ENCODE peak calls at places on chromosomes 1 and 21, in six cellular contexts. P is H1, S is mesendoderm, W is IMR-90, J is mesenchymal stem cell, X is neuronal stem cell. K is an unnamed sample.

GRCh38 chr1:219990782-219991510 is 55.4 kb downstream of the EPRS1 start:
- DNase-seq in P (no peak), S (peak), W (peak), J (peak), X (peak), K (no peak)

GRCh38 chr1:155014709-155015508 is 12.3 kb downstream of the ZBTB7B start:
- DNase-seq in P (no peak), S (no peak), W (no peak), J (no peak), X (no peak), K (no peak)

GRCh38 chr1:232676307-232676706 is 46.4 kb upstream of the SIPA1L2 start:
- DNase-seq in P (no peak), S (no peak), W (no peak), J (no peak), X (no peak), K (no peak)

GRCh38 chr1:998905-999796 is 746 bp downstream of the HES4 start:
- DNase-seq in P (peak), S (peak), W (peak), J (peak), X (no peak), K (peak)

GRCh38 chr1:162702628-162703027 is 70.4 kb downstream of the DDR2 start:
- DNase-seq in P (no peak), S (no peak), W (no peak), J (no peak), X (no peak), K (no peak)

GRCh38 chr1:60823151-60823550 is 259.2 kb upstream of the NFIA start:
- DNase-seq in P (no peak), S (no peak), W (no peak), J (no peak), X (no peak), K (no peak)

GRCh38 chr21:36848875-36849274 is 117.6 kb downstream of the HLCS start:
- DNase-seq in P (no peak), S (no peak), W (no peak), J (no peak), X (no peak), K (no peak)

GRCh38 chr1:185348296-185348695 is 31.3 kb upstream of the IVNS1ABP start:
- DNase-seq in P (no peak), S (no peak), W (no peak), J (no peak), X (no peak), K (no peak)

GRCh38 chr1:71014110-71014509 is 33.5 kb downstream of the PTGER3 start:
- DNase-seq in P (no peak), S (no peak), W (no peak), J (no peak), X (no peak), K (no peak)

GRCh38 chr1:176699821-176700220 is 236.8 kb downstream of the PAPPA2 start:
- DNase-seq in P (no peak), S (no peak), W (no peak), J (no peak), X (no peak), K (no peak)
- H2BK15ac ChIP-seq in P (no peak), S (no peak), W (no peak), J (no peak), X (no peak), K (no peak)

DNA sequence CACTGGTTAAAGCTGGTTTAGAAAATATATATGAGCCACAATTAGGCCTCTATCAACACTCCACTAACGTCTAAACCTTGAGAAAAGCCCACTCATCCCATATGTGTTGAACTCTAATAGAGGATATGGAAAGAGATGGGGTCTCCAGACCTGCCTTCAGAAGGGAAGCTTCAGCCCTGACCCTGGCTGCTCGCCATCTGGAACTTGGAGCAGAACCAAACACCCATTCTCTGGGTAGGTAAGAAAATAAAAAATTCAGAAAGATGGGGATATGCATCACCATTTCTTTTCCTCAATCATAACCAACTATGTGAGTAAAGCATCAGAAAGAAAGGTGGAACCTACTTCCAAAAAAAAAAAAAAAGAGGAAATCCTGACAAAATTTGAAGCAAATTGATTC is 666.2 kb downstream of the PTPRC start:
- DNase-seq in P (no peak), S (no peak), W (no peak), J (no peak), X (no peak), K (no peak)
- H2BK15ac ChIP-seq in P (no peak), S (no peak), W (no peak), J (no peak), X (no peak), K (no peak)

GRCh38 chr21:33752260-33752659 is 110.0 kb downstream of the ITSN1 start:
- DNase-seq in P (no peak), S (no peak), W (no peak), J (no peak), X (no peak), K (no peak)
- H2BK15ac ChIP-seq in P (no peak), S (no peak), W (no peak), J (no peak), X (no peak), K (no peak)

DNA sequence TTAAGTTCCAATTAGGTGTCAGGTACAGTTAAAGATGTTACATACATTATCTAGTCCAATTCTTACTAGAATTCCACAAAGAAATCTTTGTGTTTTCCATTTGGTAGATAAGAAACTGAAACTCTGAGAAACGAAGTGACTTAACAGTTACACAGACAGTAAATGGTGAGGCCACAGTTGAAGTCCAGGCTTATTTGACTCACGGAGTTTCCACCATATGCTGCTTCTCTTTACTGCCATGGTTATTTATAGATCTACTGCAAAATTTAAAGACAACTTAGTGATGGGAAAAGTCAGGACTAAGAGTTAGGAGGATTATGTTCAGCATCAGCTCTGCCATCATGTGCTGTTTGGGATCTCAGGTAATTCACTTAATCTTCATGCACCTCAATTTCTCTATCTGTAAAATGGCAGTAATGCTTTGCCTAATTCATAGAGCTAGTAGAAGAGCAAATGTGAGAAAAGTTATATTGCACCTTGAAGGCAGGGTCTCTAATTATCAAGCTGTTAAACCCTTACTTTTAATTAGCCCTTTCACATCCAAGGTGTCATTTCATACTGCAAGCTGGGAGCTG is 26.2 kb upstream of the SAMSN1 start:
- DNase-seq in P (no peak), S (no peak), W (no peak), J (no peak), X (no peak), K (no peak)
- H2BK15ac ChIP-seq in P (no peak), S (no peak), W (no peak), J (no peak), X (no peak), K (no peak)

DNA sequence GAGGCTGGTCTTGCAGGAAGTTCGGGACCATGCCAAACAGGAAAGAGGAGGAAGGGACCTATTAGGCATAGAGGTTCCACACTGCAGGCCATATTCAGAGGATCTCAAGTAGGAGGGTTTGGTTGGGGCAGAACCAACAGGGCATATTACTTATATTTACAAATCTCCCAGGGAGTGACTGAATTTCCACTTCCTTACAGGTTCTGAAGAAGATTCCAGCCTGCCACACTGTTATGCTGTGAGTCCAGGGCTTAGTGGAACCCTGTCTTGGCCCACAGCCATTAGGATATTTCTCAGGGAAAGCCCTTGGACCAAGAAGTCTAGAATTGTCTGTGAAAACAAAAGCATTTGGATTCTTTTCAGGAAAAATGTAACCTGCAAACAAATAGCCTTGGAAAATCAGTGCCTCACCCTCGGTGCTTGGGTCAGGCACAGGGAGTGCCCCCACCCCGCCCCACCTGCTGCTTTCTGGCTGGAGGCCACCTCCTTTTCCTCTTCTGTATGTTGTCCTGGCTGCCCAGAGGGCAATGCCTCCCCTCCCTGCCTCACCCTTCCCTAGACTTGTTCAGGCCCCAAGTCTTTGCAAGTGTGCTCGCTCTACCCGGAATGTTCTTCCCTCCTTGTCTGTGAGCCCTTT is 41.0 kb upstream of the JUN start:
- DNase-seq in P (no peak), S (no peak), W (no peak), J (no peak), X (no peak), K (no peak)
- H2BK15ac ChIP-seq in P (no peak), S (no peak), W (peak), J (peak), X (no peak), K (no peak)

K was measured in H9.